ENCODE peak calls at places on chromosomes 4 and X, in four cellular contexts. W is AG09309, L is endothelial cell, P is lower leg skin. M is an unnamed sample.
A peak's percentile ranks its signal among the peaks of the same experiment; 100 is the strongest.

GRCh38 chr4:38306482-38307071 is 346.4 kb downstream of the PTTG2 start:
- DNase-seq in W (no peak), L (no peak), P (no peak), M (no peak)

GRCh38 chr4:38462659-38463058 is 201.3 kb upstream of the KLF3 start:
- DNase-seq in W (no peak), L (no peak), P (no peak), M (no peak)

GRCh38 chr4:41753942-41754341 is 5.4 kb upstream of the PHOX2B start:
- DNase-seq in W (no peak), L (no peak), P (no peak), M (no peak)

GRCh38 chr4:111399523-111400135 is 745.6 kb upstream of the FAM241A start:
- DNase-seq in W (no peak), L (no peak), P (peak; percentile 50), M (no peak)

GRCh38 chrX:137858106-137858505 is 292.2 kb downstream of the ZIC3 start:
- DNase-seq in W (no peak), L (no peak), P (no peak), M (no peak)

GRCh38 chr4:167114416-167114971 is 119.8 kb downstream of the SPOCK3 start:
- DNase-seq in W (no peak), L (no peak), P (no peak), M (no peak)

GRCh38 chrX:103170216-103170615 is 44.7 kb upstream of the BEX4 start:
- DNase-seq in W (no peak), L (no peak), P (no peak), M (no peak)

GRCh38 chrX:69538321-69538876 is 34.3 kb downstream of the NALF2 start:
- DNase-seq in W (no peak), L (peak; percentile 78), P (peak; percentile 91), M (peak; percentile 80)

GRCh38 chr4:16897991-16898827 is at the start of gene LDB2:
- DNase-seq in W (peak; percentile 83), L (peak; percentile 55), P (peak; percentile 90), M (peak; percentile 88)

GRCh38 chr4:78654809-78655208 is 103.2 kb downstream of the ANXA3 start:
- DNase-seq in W (peak; percentile 45), L (no peak), P (no peak), M (no peak)

M was measured in sigmoid colon.